ENCODE peak calls at places on chromosome 19, in five cellular contexts. Y is fibroblast of lung, K is heart right ventricle, T is fibroblast of mammary gland, E is left lung. V is an unnamed sample.
A peak's percentile ranks its signal among the peaks of the same experiment; 100 is the strongest.

GRCh38 chr19:28641395-28641794 is 571.6 kb downstream of the UQCRFS1 start:
- DNase-seq in Y (no peak), K (no peak), T (no peak), E (no peak), V (no peak)

GRCh38 chr19:11179716-11180297 is 17.5 kb downstream of the KANK2 start:
- DNase-seq in Y (no peak), K (no peak), T (no peak), E (no peak), V (no peak)

GRCh38 chr19:12527034-12527836 is 24.0 kb downstream of the ZNF564 start:
- DNase-seq in Y (peak; percentile 56), K (no peak), T (peak; percentile 62), E (no peak), V (no peak)

GRCh38 chr19:50629194-50629593 is 10.5 kb downstream of the SYT3 start:
- DNase-seq in Y (no peak), K (no peak), T (no peak), E (no peak), V (no peak)

GRCh38 chr19:41879670-41880328 is 2.7 kb downstream of the CD79A start:
- DNase-seq in Y (no peak), K (no peak), T (no peak), E (no peak), V (no peak)

GRCh38 chr19:21197589-21198295 is 55.9 kb downstream of the ZNF431 start:
- DNase-seq in Y (no peak), K (no peak), T (no peak), E (no peak), V (no peak)

GRCh38 chr19:39167461-39168257 is 29.1 kb upstream of the NCCRP1 start:
- DNase-seq in Y (no peak), K (no peak), T (no peak), E (peak; percentile 80), V (no peak)

GRCh38 chr19:18656337-18657086 is 19.7 kb downstream of the KLHL26 start:
- DNase-seq in Y (no peak), K (no peak), T (no peak), E (no peak), V (no peak)

GRCh38 chr19:6234527-6234926 is 45.2 kb downstream of the MLLT1 start:
- DNase-seq in Y (no peak), K (no peak), T (no peak), E (no peak), V (no peak)

GRCh38 chr19:13086341-13086740 is 16.3 kb downstream of the LYL1 start:
- DNase-seq in Y (no peak), K (no peak), T (no peak), E (no peak), V (no peak)

GRCh38 chr19:9065457-9066014 is 21.3 kb upstream of the OR1M1 start:
- DNase-seq in Y (no peak), K (no peak), T (no peak), E (no peak), V (no peak)

GRCh38 chr19:3604987-3605343 is 1.7 kb downstream of the TBXA2R start:
- DNase-seq in Y (no peak), K (no peak), T (no peak), E (no peak), V (no peak)

GRCh38 chr19:7515471-7516226 is at the start of gene ZNF358:
- DNase-seq in Y (peak; percentile 82), K (peak; percentile 70), T (peak; percentile 51), E (peak; percentile 90), V (no peak)

GRCh38 chr19:42594617-42595489 is at the start of gene CEACAM8:
- DNase-seq in Y (no peak), K (no peak), T (no peak), E (peak; percentile 74), V (no peak)

GRCh38 chr19:18789883-18790565 is 1.1 kb downstream of the COMP start:
- DNase-seq in Y (no peak), K (no peak), T (peak; percentile 21), E (peak; percentile 74), V (no peak)

GRCh38 chr19:14059093-14059480 is 2.8 kb downstream of the PALM3 start:
- DNase-seq in Y (no peak), K (no peak), T (no peak), E (no peak), V (no peak)

GRCh38 chr19:32671883-32672282 is 3.1 kb downstream of the ANKRD27 start:
- DNase-seq in Y (no peak), K (no peak), T (no peak), E (no peak), V (no peak)

GRCh38 chr19:30047355-30047895 is 105.4 kb downstream of the URI1 start:
- DNase-seq in Y (no peak), K (no peak), T (no peak), E (no peak), V (no peak)

GRCh38 chr19:3979674-3980352 is 5.5 kb downstream of the EEF2 start:
- DNase-seq in Y (no peak), K (no peak), T (no peak), E (no peak), V (no peak)

GRCh38 chr19:45191324-45191845 is 12.8 kb downstream of the BLOC1S3 start:
- DNase-seq in Y (no peak), K (no peak), T (no peak), E (no peak), V (no peak)

GRCh38 chr19:13103961-13104847 is 1.5 kb upstream of the LYL1 start:
- DNase-seq in Y (no peak), K (peak; percentile 85), T (no peak), E (peak; percentile 94), V (no peak)

GRCh38 chr19:7789447-7789846 is 26.4 kb downstream of the CLEC4M start:
- DNase-seq in Y (no peak), K (no peak), T (no peak), E (no peak), V (no peak)

GRCh38 chr19:9641810-9642209 is 20.8 kb upstream of the ZNF561 start:
- DNase-seq in Y (no peak), K (no peak), T (no peak), E (no peak), V (no peak)

GRCh38 chr19:14809272-14810057 is 25.5 kb downstream of the OR7A5 start:
- DNase-seq in Y (no peak), K (no peak), T (no peak), E (no peak), V (no peak)

GRCh38 chr19:8302357-8302691 is 5.8 kb downstream of the CD320 start:
- DNase-seq in Y (no peak), K (peak; percentile 73), T (no peak), E (peak; percentile 72), V (no peak)

GRCh38 chr19:54248016-54248601 is 5.5 kb upstream of the LILRA6 start:
- DNase-seq in Y (no peak), K (peak; percentile 33), T (peak; percentile 33), E (no peak), V (no peak)

GRCh38 chr19:934865-935422 is 9.1 kb downstream of the ARID3A start:
- DNase-seq in Y (peak; percentile 82), K (peak; percentile 85), T (peak; percentile 48), E (peak; percentile 97), V (no peak)

GRCh38 chr19:43820098-43820860 is 6.8 kb upstream of the ZNF283 start:
- DNase-seq in Y (peak; percentile 66), K (peak; percentile 52), T (peak; percentile 55), E (peak; percentile 75), V (no peak)
- H3K4me3 ChIP-seq in Y (peak overlapping the region; percentile 68), K (peak overlapping the region; percentile 35), T (peak overlapping the region; percentile 43), E (peak overlapping the region; percentile 36), V (peak overlapping the region; percentile 62)

GRCh38 chr19:55504252-55504603 is 16.0 kb downstream of the SSC5D start:
- DNase-seq in Y (no peak), K (no peak), T (no peak), E (no peak), V (no peak)
- TF ChIP-seq CTCF in Y (no peak), K (peak; percentile 22), T (no peak), E (no peak), V (no peak)

GRCh38 chr19:23070353-23070781 is 46.5 kb upstream of the ZNF730 start:
- DNase-seq in Y (peak; percentile 54), K (peak; percentile 44), T (peak; percentile 59), E (no peak), V (no peak)

GRCh38 chr19:23071087-23071511 is 45.7 kb upstream of the ZNF730 start:
- DNase-seq in Y (peak; percentile 24), K (peak; percentile 22), T (peak; percentile 7), E (peak; percentile 82), V (no peak)

DNA sequence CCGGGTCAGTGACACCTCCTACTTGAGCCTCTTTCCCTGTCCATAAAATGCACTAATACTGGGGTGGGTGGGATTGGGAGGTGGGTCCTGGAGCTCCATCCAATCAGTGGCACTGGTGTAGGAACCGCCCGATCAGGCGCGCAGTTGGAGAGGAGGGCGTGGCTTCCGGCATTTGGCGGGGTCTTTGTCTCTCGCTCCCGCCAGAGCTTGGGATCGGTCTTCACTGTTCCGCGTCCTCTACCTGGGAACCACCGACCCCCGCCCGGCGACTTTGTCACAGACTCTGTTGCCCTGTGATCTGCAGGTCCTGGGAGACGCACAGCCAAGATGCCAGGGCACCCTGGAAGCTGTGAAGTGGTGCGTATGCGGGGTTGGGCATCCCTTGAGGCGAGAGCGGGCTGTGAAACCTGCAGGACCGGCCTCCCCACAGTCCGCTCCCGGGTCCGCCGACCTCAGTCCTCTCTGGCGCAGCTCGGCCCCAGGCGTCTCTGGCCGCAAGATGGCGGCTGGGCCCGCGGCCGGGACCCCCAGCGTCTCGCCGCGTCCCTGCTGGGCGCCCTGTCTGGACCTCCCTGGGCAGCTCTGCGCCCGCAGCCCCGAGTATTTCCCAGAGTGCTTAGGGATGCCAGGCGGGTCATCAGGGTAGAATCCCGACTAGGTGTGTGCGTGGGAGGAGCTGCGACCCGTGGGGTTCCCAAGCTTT is 41.6 kb upstream of the ZNF730 start:
- DNase-seq in Y (peak; percentile 76), K (peak; percentile 55), T (peak; percentile 74), E (peak; percentile 83), V (no peak)
- H3K4me3 ChIP-seq in Y (peak overlapping the region; percentile 72), K (peak overlapping the region; percentile 69), T (peak overlapping the region; percentile 79), E (peak overlapping the region; percentile 51), V (peak overlapping the region; percentile 75)

GRCh38 chr19:35337984-35338296 is 9.0 kb downstream of the CD22 start:
- DNase-seq in Y (no peak), K (no peak), T (no peak), E (peak; percentile 62), V (no peak)
- TF ChIP-seq CTCF in Y (no peak), K (no peak), T (no peak), E (no peak), V (no peak)

GRCh38 chr19:17023805-17024204 is 2.8 kb downstream of the CPAMD8 start:
- DNase-seq in Y (no peak), K (no peak), T (no peak), E (no peak), V (no peak)
- H3K4me3 ChIP-seq in Y (no peak overlapping the region), K (no peak overlapping the region), T (no peak overlapping the region), E (no peak overlapping the region), V (no peak overlapping the region)